ENCODE peak calls at places on chromosomes 12 and 14, in seven cellular contexts. L, K, D, U, O, N and V are unnamed samples.
A peak's percentile ranks its signal among the peaks of the same experiment; 100 is the strongest.

GRCh38 chr12:129052373-129052772 is 199.1 kb downstream of the GLT1D1 start:
- DNase-seq in O (no peak), L (no peak), D (no peak), N (no peak), K (no peak), U (no peak), V (no peak)

GRCh38 chr12:38934696-38935095 is 29.3 kb upstream of the CPNE8 start:
- DNase-seq in U (no peak), D (no peak), O (no peak), N (no peak), K (peak; percentile 52), L (no peak), V (no peak)

GRCh38 chr12:128695697-128696096 is 128.1 kb downstream of the SLC15A4 start:
- DNase-seq in K (no peak), U (no peak), D (no peak), O (no peak), N (no peak), L (no peak), V (no peak)

GRCh38 chr12:92393504-92393903 is 247.9 kb upstream of the BTG1 start:
- DNase-seq in O (no peak), L (no peak), K (no peak), D (no peak), N (no peak), U (no peak), V (no peak)

GRCh38 chr14:81401420-81402122 is 1.4 kb upstream of the STON2 start:
- DNase-seq in N (no peak), U (no peak), L (no peak), O (peak; percentile 47), D (no peak), K (peak; percentile 95), V (peak; percentile 93)

GRCh38 chr12:31324116-31324844 is 1.7 kb downstream of the SINHCAF start:
- DNase-seq in O (peak; percentile 63), K (peak; percentile 65), L (peak; percentile 50), U (peak; percentile 83), N (peak; percentile 80), D (peak; percentile 68), V (peak; percentile 46)

GRCh38 chr12:53159195-53159834 is 21.2 kb upstream of the ZNF740 start:
- DNase-seq in N (peak; percentile 94), D (peak; percentile 89), K (peak; percentile 86), L (peak; percentile 74), O (peak; percentile 72), U (peak; percentile 66), V (no peak)

GRCh38 chr14:23517650-23518329 is 33.8 kb downstream of the ZFHX2 start:
- DNase-seq in K (no peak), L (no peak), D (no peak), N (no peak), U (no peak), O (no peak), V (no peak)

GRCh38 chr14:60616326-60617044 is 32.8 kb downstream of the SIX1 start:
- DNase-seq in O (no peak), L (no peak), N (no peak), D (no peak), K (no peak), U (peak; percentile 13), V (no peak)

GRCh38 chr12:77992760-77993159 is 162.1 kb downstream of the NAV3 start:
- DNase-seq in N (no peak), D (no peak), K (no peak), O (no peak), U (no peak), L (no peak), V (no peak)

GRCh38 chr12:4849024-4849594 is 60.6 kb upstream of the KCNA1 start:
- DNase-seq in L (no peak), K (peak; percentile 32), N (no peak), D (no peak), O (no peak), U (peak; percentile 32), V (no peak)

GRCh38 chr14:100416921-100417451 is 93.8 kb downstream of the SLC25A47 start:
- DNase-seq in O (no peak), N (no peak), K (peak; percentile 86), D (no peak), U (no peak), L (no peak), V (no peak)

GRCh38 chr12:3173008-3173553 is 95.9 kb downstream of the TSPAN9 start:
- DNase-seq in U (no peak), K (no peak), L (no peak), D (peak; percentile 39), O (no peak), N (no peak), V (no peak)

GRCh38 chr12:76282744-76283143 is 65.5 kb downstream of the BBS10 start:
- DNase-seq in D (no peak), L (no peak), U (no peak), N (no peak), O (no peak), K (no peak), V (no peak)

GRCh38 chr14:21997300-21997699 is 323.7 kb upstream of the OR4E1 start:
- DNase-seq in N (peak; percentile 52), U (peak; percentile 23), K (peak; percentile 62), L (peak; percentile 43), D (no peak), O (peak; percentile 31), V (peak; percentile 10)

GRCh38 chr14:20802341-20803084 is at the start of gene RNASE1:
- DNase-seq in K (peak; percentile 52), L (no peak), D (no peak), U (peak; percentile 85), O (no peak), N (no peak), V (no peak)

GRCh38 chr14:36177489-36177888 is 967 bp upstream of the PTCSC3 start:
- DNase-seq in N (no peak), D (no peak), O (no peak), K (no peak), U (no peak), L (no peak), V (no peak)

GRCh38 chr12:42552822-42553221 is 36.7 kb downstream of the PRICKLE1 start:
- DNase-seq in D (no peak), K (no peak), O (no peak), N (no peak), U (no peak), L (no peak), V (no peak)

GRCh38 chr12:7868391-7868790 is 4.3 kb downstream of the SLC2A14 start:
- DNase-seq in U (no peak), K (peak; percentile 41), D (no peak), N (no peak), O (no peak), L (no peak), V (no peak)

GRCh38 chr12:7870335-7870734 is 2.4 kb downstream of the SLC2A14 start:
- DNase-seq in K (no peak), L (no peak), O (no peak), U (no peak), N (no peak), D (no peak), V (no peak)

GRCh38 chr12:7864751-7865150 is 8.0 kb downstream of the SLC2A14 start:
- DNase-seq in L (no peak), K (no peak), N (no peak), O (no peak), U (no peak), D (no peak), V (no peak)

GRCh38 chr12:7872565-7873304 is at the start of gene SLC2A14:
- DNase-seq in O (no peak), K (no peak), N (no peak), L (no peak), D (no peak), U (no peak), V (no peak)

DNA sequence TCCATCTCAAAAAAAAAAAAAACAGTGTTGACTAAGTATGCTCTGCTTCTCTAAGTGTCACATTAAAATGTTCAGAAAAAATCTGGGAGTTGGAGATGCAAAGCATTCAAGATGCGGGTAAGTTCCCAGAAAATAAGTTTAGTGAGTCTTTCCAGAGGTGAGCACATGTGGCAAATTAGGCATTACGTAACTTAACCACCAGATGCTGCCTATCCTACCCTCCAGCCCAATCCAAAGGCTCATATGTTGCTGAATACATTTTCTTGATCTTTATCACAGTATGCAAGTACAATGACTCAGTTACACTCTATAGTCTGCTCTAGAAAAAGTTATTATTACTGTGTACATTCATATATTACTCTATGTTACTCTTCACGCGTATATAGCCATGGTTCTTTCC is 3.6 kb downstream of the SLC2A14 start:
- DNase-seq in U (no peak), N (no peak), D (no peak), O (no peak), K (peak; percentile 12), L (no peak), V (peak; percentile 10)
- H3K27ac ChIP-seq in U (no peak overlapping the region), N (no peak overlapping the region), D (no peak overlapping the region), O (no peak overlapping the region), K (no peak overlapping the region), L (no peak overlapping the region), V (no peak overlapping the region)

GRCh38 chr14:68137704-68138619 is 318.4 kb downstream of the RAD51B start:
- DNase-seq in D (peak; percentile 69), N (no peak), K (peak; percentile 98), O (peak; percentile 84), U (peak; percentile 12), L (peak; percentile 82), V (peak; percentile 98)
- H3K27ac ChIP-seq in D (peak overlapping the region; percentile 81), N (no peak overlapping the region), K (peak overlapping the region; percentile 93), O (peak overlapping the region; percentile 99), U (no peak overlapping the region), L (peak overlapping the region; percentile 90), V (peak overlapping the region; percentile 91)

DNA sequence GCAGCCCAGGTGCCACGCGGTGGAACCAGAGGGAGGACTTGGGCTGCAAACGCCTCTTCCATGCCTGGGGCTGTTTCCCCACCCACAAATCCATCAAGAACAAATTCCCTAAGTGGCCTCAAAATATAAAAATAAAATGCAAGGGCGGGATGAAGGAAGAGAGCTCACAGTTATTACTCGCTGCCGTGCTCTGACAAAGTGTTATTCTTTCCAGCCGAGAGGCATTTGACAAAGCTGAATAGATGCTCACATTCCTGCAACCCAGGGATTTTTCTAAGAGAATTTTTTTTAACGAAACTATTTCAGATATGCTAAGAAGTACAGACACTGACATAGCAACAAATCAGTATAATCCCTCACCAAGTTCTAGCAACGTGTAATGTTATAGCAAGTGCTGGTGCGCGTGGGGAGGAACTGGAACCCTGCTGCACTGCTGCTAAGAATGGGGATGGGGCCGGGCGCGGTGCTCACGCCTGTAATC is 70.7 kb downstream of the SCARB1 start:
- DNase-seq in K (no peak), N (no peak), U (no peak), O (no peak), L (no peak), D (no peak), V (no peak)
- H3K27ac ChIP-seq in K (no peak overlapping the region), N (no peak overlapping the region), U (no peak overlapping the region), O (no peak overlapping the region), L (no peak overlapping the region), D (no peak overlapping the region), V (no peak overlapping the region)

DNA sequence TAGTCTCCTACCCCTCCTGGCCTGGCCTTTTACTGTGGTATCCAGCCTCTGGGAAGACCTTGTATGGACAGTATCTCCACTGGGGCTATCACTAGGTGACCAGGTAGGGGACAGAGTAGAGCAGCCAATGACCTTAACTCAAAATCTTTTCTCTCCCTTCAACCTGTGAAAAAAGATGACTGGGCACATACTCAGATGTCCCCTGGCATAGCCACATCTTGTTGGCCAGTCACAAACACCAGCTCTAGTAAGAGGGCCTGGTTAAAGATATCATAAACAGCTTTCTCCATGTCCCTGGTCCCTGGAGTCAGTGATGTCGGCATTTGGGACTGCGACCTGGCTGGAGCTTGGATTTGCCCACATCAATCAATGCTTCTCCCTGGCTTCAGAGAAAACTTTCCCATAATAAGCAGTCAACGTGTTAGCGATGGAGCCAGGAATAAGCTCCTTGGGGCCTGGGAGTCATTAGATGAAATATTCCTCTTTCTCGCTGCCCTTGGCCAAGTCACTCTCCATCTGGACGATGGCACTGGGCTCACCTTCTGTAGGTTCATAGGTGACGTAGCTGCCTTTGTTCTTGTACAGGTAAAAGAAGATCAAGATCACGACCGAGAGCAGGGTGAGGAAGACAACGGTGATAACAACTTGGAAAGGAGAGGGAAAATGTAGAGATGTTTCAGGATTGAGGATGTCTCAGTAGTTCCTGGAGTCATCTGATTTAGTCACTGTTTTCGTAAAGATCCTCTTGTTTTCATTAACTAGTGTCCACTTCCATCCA is 7.0 kb downstream of the DAZAP2 start:
- DNase-seq in O (no peak), K (no peak), U (no peak), N (no peak), L (no peak), D (no peak), V (no peak)
- H3K27ac ChIP-seq in O (no peak overlapping the region), K (no peak overlapping the region), U (peak overlapping the region; percentile 10), N (peak overlapping the region; percentile 40), L (no peak overlapping the region), D (no peak overlapping the region), V (peak overlapping the region; percentile 20)